ENCODE peak calls at places on chromosomes 5 and 9, in nine cellular contexts. S is NCI-H2081, B is hippocampal formation, D is neural progenitor cell, I is non-pigmented ciliary epithelial cell, E is fibroblast of the aortic adventitia, L is NCI-H524 treated with DMSO at 0.1 percent for 48 hours, X is AML-193, U is NCI-H1417. T is an unnamed sample.

GRCh38 chr9:115456515-115456914 is 338.6 kb upstream of the TNC start:
- DNase-seq in S (no peak), B (no peak), D (no peak), I (no peak), E (peak), L (no peak), X (no peak), U (no peak), T (no peak)

GRCh38 chr9:21585756-21586752 is 103.9 kb upstream of the IFNE start:
- DNase-seq in S (no peak), B (no peak), D (no peak), I (no peak), E (peak), L (no peak), X (no peak), U (no peak), T (no peak)

GRCh38 chr9:14245901-14246525 is 67.9 kb downstream of the NFIB start:
- DNase-seq in S (no peak), B (no peak), D (no peak), I (no peak), E (peak), L (no peak), X (no peak), U (no peak), T (no peak)

GRCh38 chr9:135036861-135037465 is 50.5 kb upstream of the OLFM1 start:
- DNase-seq in S (no peak), B (no peak), D (no peak), I (no peak), E (no peak), L (no peak), X (no peak), U (no peak), T (no peak)

GRCh38 chr9:95666096-95666784 is 149.5 kb upstream of the PTCH1 start:
- DNase-seq in S (peak), B (peak), D (no peak), I (no peak), E (no peak), L (no peak), X (no peak), U (peak), T (no peak)

GRCh38 chr9:101508203-101508602 is 25.4 kb upstream of the RNF20 start:
- DNase-seq in S (no peak), B (no peak), D (no peak), I (no peak), E (peak), L (no peak), X (no peak), U (no peak), T (no peak)

GRCh38 chr9:85973238-85973637 is 32.3 kb downstream of the NAA35 start:
- DNase-seq in S (no peak), B (no peak), D (no peak), I (no peak), E (no peak), L (no peak), X (no peak), U (no peak), T (no peak)

GRCh38 chr5:113382736-113383135 is 52.1 kb downstream of the TSSK1B start:
- DNase-seq in S (no peak), B (no peak), D (no peak), I (no peak), E (no peak), L (no peak), X (no peak), U (no peak), T (no peak)

GRCh38 chr9:89328064-89328463 is 9.8 kb downstream of the SECISBP2 start:
- DNase-seq in S (no peak), B (no peak), D (no peak), I (no peak), E (no peak), L (no peak), X (no peak), U (no peak), T (no peak)

GRCh38 chr9:113993838-113994540 is 84.1 kb downstream of the AMBP start:
- DNase-seq in S (peak), B (peak), D (no peak), I (no peak), E (peak), L (no peak), X (no peak), U (no peak), T (peak)

GRCh38 chr5:170534177-170534576 is 30.4 kb downstream of the KCNIP1 start:
- DNase-seq in S (no peak), B (no peak), D (no peak), I (no peak), E (no peak), L (no peak), X (no peak), U (no peak), T (no peak)

GRCh38 chr5:95976606-95977005 is 15.0 kb upstream of the ELL2 start:
- DNase-seq in S (no peak), B (no peak), D (no peak), I (no peak), E (no peak), L (no peak), X (no peak), U (no peak), T (no peak)

GRCh38 chr5:176994460-176995121 is 12.0 kb downstream of the UIMC1 start:
- DNase-seq in S (no peak), B (no peak), D (peak), I (no peak), E (peak), L (no peak), X (peak), U (no peak), T (no peak)

GRCh38 chr5:56269216-56269927 is 36.2 kb upstream of the ANKRD55 start:
- DNase-seq in S (no peak), B (no peak), D (peak), I (no peak), E (peak), L (no peak), X (peak), U (peak), T (no peak)

GRCh38 chr5:68255305-68256130 is 40.0 kb downstream of the PIK3R1 start:
- DNase-seq in S (no peak), B (no peak), D (no peak), I (no peak), E (no peak), L (no peak), X (no peak), U (no peak), T (no peak)

GRCh38 chr5:38809388-38810359 is 36.1 kb upstream of the OSMR start:
- DNase-seq in S (peak), B (peak), D (peak), I (no peak), E (peak), L (peak), X (peak), U (peak), T (peak)

GRCh38 chr9:16817002-16817401 is 53.5 kb downstream of the BNC2 start:
- DNase-seq in S (no peak), B (no peak), D (no peak), I (no peak), E (no peak), L (no peak), X (no peak), U (no peak), T (no peak)

GRCh38 chr5:174725261-174725990 is 1.0 kb downstream of the MSX2 start:
- DNase-seq in S (no peak), B (no peak), D (peak), I (no peak), E (no peak), L (no peak), X (no peak), U (no peak), T (no peak)

GRCh38 chr9:99040911-99041582 is 63.9 kb upstream of the TGFBR1 start:
- DNase-seq in S (no peak), B (no peak), D (no peak), I (no peak), E (peak), L (no peak), X (peak), U (no peak), T (no peak)

GRCh38 chr5:36751881-36752280 is 124.7 kb upstream of the NIPBL start:
- DNase-seq in S (no peak), B (no peak), D (peak), I (no peak), E (no peak), L (no peak), X (no peak), U (no peak), T (no peak)

GRCh38 chr5:136814621-136815378 is 449.5 kb upstream of the TRPC7 start:
- DNase-seq in S (no peak), B (no peak), D (no peak), I (peak), E (peak), L (no peak), X (no peak), U (no peak), T (no peak)

GRCh38 chr5:158590936-158591863 is 508.5 kb downstream of the EBF1 start:
- DNase-seq in S (peak), B (no peak), D (peak), I (no peak), E (peak), L (peak), X (no peak), U (no peak), T (no peak)

GRCh38 chr9:127684576-127684975 is 22.2 kb upstream of the CFAP157 start:
- DNase-seq in S (no peak), B (no peak), D (no peak), I (no peak), E (peak), L (no peak), X (no peak), U (no peak), T (no peak)

GRCh38 chr5:56973473-56973872 is 21.6 kb upstream of the MIER3 start:
- DNase-seq in S (no peak), B (no peak), D (no peak), I (no peak), E (no peak), L (no peak), X (no peak), U (no peak), T (no peak)

GRCh38 chr5:64759960-64760695 is 8.4 kb downstream of the SREK1IP1 start:
- DNase-seq in S (no peak), B (no peak), D (peak), I (no peak), E (no peak), L (no peak), X (no peak), U (no peak), T (no peak)

GRCh38 chr9:135565636-135566035 is 4.1 kb downstream of the PAEP start:
- DNase-seq in S (no peak), B (no peak), D (no peak), I (no peak), E (no peak), L (no peak), X (no peak), U (no peak), T (no peak)